ENCODE peak calls at places on chromosome 20, in seven cellular contexts. D, S, Q, M, X, J and W are unnamed samples.

GRCh38 chr20:48897298-48898044 is 24.0 kb upstream of the ARFGEF2 start:
- DNase-seq in D (no peak), S (peak; percentile 61), Q (no peak), M (no peak), X (peak; percentile 58), J (no peak), W (no peak)

GRCh38 chr20:1319051-1319450 is 9.9 kb downstream of the SDCBP2 start:
- DNase-seq in D (no peak), S (no peak), Q (no peak), M (no peak), X (no peak), J (no peak), W (no peak)

GRCh38 chr20:12252793-12253192 is 335.1 kb downstream of the BTBD3 start:
- DNase-seq in D (no peak), S (no peak), Q (no peak), M (no peak), X (no peak), J (no peak), W (no peak)

GRCh38 chr20:50276119-50277063 is 85.8 kb downstream of the CEBPB start:
- DNase-seq in D (peak; percentile 51), S (no peak), Q (no peak), M (no peak), X (no peak), J (no peak), W (no peak)

GRCh38 chr20:48619126-48620101 is 208.4 kb downstream of the PREX1 start:
- DNase-seq in D (no peak), S (no peak), Q (no peak), M (no peak), X (no peak), J (peak; percentile 52), W (peak; percentile 23)

GRCh38 chr20:51635680-51636079 is 93.2 kb upstream of the NFATC2 start:
- DNase-seq in D (no peak), S (no peak), Q (no peak), M (no peak), X (no peak), J (no peak), W (no peak)

GRCh38 chr20:46376196-46376785 is 30.1 kb downstream of the ELMO2 start:
- DNase-seq in D (no peak), S (no peak), Q (no peak), M (no peak), X (no peak), J (no peak), W (no peak)

GRCh38 chr20:54726687-54727086 is 251.3 kb downstream of the DOK5 start:
- DNase-seq in D (no peak), S (no peak), Q (no peak), M (no peak), X (no peak), J (no peak), W (no peak)

GRCh38 chr20:38987777-38988176 is 25.6 kb downstream of the DHX35 start:
- DNase-seq in D (no peak), S (no peak), Q (no peak), M (no peak), X (peak; percentile 53), J (no peak), W (no peak)

GRCh38 chr20:57432874-57433491 is 41.8 kb downstream of the RBM38 start:
- DNase-seq in D (no peak), S (no peak), Q (peak; percentile 72), M (no peak), X (peak; percentile 67), J (peak; percentile 62), W (no peak)

GRCh38 chr20:7776148-7776547 is 164.1 kb downstream of the HAO1 start:
- DNase-seq in D (no peak), S (no peak), Q (no peak), M (no peak), X (no peak), J (no peak), W (no peak)

GRCh38 chr20:64110411-64111068 is 3.2 kb upstream of the NPBWR2 start:
- DNase-seq in D (no peak), S (no peak), Q (no peak), M (no peak), X (peak; percentile 0), J (peak; percentile 7), W (no peak)

GRCh38 chr20:32537657-32538525 is 47.2 kb downstream of the NOL4L start:
- DNase-seq in D (no peak), S (no peak), Q (peak; percentile 46), M (no peak), X (no peak), J (no peak), W (no peak)

GRCh38 chr20:9286501-9286900 is 217.6 kb downstream of the PLCB4 start:
- DNase-seq in D (no peak), S (no peak), Q (no peak), M (no peak), X (no peak), J (no peak), W (no peak)

GRCh38 chr20:57395111-57395959 is 4.1 kb downstream of the RBM38 start:
- DNase-seq in D (peak; percentile 97), S (no peak), Q (no peak), M (peak; percentile 95), X (no peak), J (peak; percentile 80), W (peak; percentile 83)

GRCh38 chr20:35947489-35947888 is 6.8 kb downstream of the SCAND1 start:
- DNase-seq in D (no peak), S (no peak), Q (peak; percentile 29), M (no peak), X (peak; percentile 5), J (no peak), W (no peak)

GRCh38 chr20:61041481-61041880 is 210.6 kb upstream of the CDH4 start:
- DNase-seq in D (no peak), S (no peak), Q (no peak), M (no peak), X (no peak), J (no peak), W (no peak)

GRCh38 chr20:63136296-63136695 is 79.6 kb downstream of the YTHDF1 start:
- DNase-seq in D (no peak), S (no peak), Q (no peak), M (no peak), X (no peak), J (no peak), W (no peak)

GRCh38 chr20:41173791-41174341 is 36.5 kb downstream of the PLCG1 start:
- DNase-seq in D (peak; percentile 0), S (no peak), Q (no peak), M (no peak), X (no peak), J (no peak), W (no peak)

GRCh38 chr20:760751-761417 is 7.4 kb downstream of the SLC52A3 start:
- DNase-seq in D (no peak), S (no peak), Q (peak; percentile 66), M (no peak), X (no peak), J (no peak), W (no peak)

GRCh38 chr20:33392016-33392415 is 9.3 kb downstream of the CDK5RAP1 start:
- DNase-seq in D (no peak), S (no peak), Q (no peak), M (no peak), X (no peak), J (no peak), W (peak; percentile 17)

GRCh38 chr20:25314497-25315417 is 66.9 kb downstream of the PYGB start:
- DNase-seq in D (no peak), S (no peak), Q (no peak), M (no peak), X (no peak), J (no peak), W (no peak)

GRCh38 chr20:45774933-45775332 is 16.8 kb downstream of the WFDC3 start:
- DNase-seq in D (no peak), S (no peak), Q (no peak), M (no peak), X (no peak), J (no peak), W (no peak)

GRCh38 chr20:16128538-16129106 is 444.6 kb downstream of the KIF16B start:
- DNase-seq in D (no peak), S (peak; percentile 66), Q (no peak), M (no peak), X (no peak), J (no peak), W (no peak)

GRCh38 chr20:3805594-3806264 is 9.6 kb downstream of the CDC25B start:
- DNase-seq in D (no peak), S (no peak), Q (no peak), M (no peak), X (no peak), J (no peak), W (no peak)

GRCh38 chr20:57656821-57657536 is 36.8 kb upstream of the ZBP1 start:
- DNase-seq in D (peak; percentile 1), S (no peak), Q (no peak), M (no peak), X (no peak), J (peak; percentile 13), W (no peak)

GRCh38 chr20:45061244-45061643 is 39.7 kb downstream of the KCNS1 start:
- DNase-seq in D (no peak), S (peak; percentile 85), Q (no peak), M (no peak), X (no peak), J (no peak), W (no peak)